ENCODE peak calls at places on chromosome 9, in nine cellular contexts. B is effector memory CD4-positive, alpha-beta T cell; J is stomach; D is CD8-positive, alpha-beta T cell; Y is GM23248; A is SK-N-SH; C is CD4-positive, CD25-positive, alpha-beta regulatory T cell; L is transverse colon; I is aorta. W is an unnamed sample. For H3K9me3, the result is how much of the 10 kb centered on the place peaks cover.

GRCh38 chr9:115733318-115733717 is 420.3 kb upstream of the PAPPA start:
- DNase-seq in B (no peak), J (no peak), D (no peak), Y (peak), A (no peak), C (no peak), L (no peak), I (no peak), W (no peak)

GRCh38 chr9:134217431-134218210 is 53.3 kb upstream of the RNU6ATAC start:
- DNase-seq in B (no peak), J (no peak), D (no peak), Y (no peak), A (peak), C (peak), L (no peak), I (peak), W (no peak)

GRCh38 chr9:134458111-134458845 is 132.0 kb downstream of the RXRA start:
- DNase-seq in B (no peak), J (no peak), D (no peak), Y (peak), A (no peak), C (no peak), L (no peak), I (peak), W (no peak)

GRCh38 chr9:125540497-125540896 is 166.5 kb downstream of the MAPKAP1 start:
- DNase-seq in B (no peak), J (no peak), D (no peak), Y (peak), A (no peak), C (no peak), L (no peak), I (no peak), W (no peak)

GRCh38 chr9:76519027-76519835 is 60.2 kb downstream of the GCNT1 start:
- DNase-seq in B (no peak), J (no peak), D (no peak), Y (no peak), A (no peak), C (no peak), L (no peak), I (no peak), W (no peak)

GRCh38 chr9:114138537-114138936 is 16.8 kb upstream of the COL27A1 start:
- DNase-seq in B (no peak), J (no peak), D (no peak), Y (peak), A (no peak), C (no peak), L (no peak), I (peak), W (no peak)

GRCh38 chr9:111944467-111944866 is 47.9 kb downstream of the UGCG start:
- DNase-seq in B (no peak), J (no peak), D (no peak), Y (peak), A (no peak), C (no peak), L (no peak), I (no peak), W (no peak)

GRCh38 chr9:129918296-129918950 is 83.2 kb downstream of the USP20 start:
- DNase-seq in B (no peak), J (no peak), D (no peak), Y (no peak), A (no peak), C (no peak), L (no peak), I (no peak), W (no peak)

GRCh38 chr9:112361602-112362001 is 18.3 kb upstream of the HSDL2 start:
- DNase-seq in B (no peak), J (no peak), D (peak), Y (peak), A (peak), C (peak), L (no peak), I (no peak), W (peak)

GRCh38 chr9:134059188-134059641 is 8.6 kb downstream of the BRD3 start:
- DNase-seq in B (no peak), J (peak), D (peak), Y (no peak), A (peak), C (no peak), L (peak), I (peak), W (no peak)

GRCh38 chr9:111483419-111483861 is 743 bp downstream of the ECPAS start:
- DNase-seq in B (peak), J (no peak), D (peak), Y (peak), A (peak), C (peak), L (peak), I (peak), W (no peak)

GRCh38 chr9:129954868-129955550 is 88.0 kb downstream of the FNBP1 start:
- DNase-seq in B (no peak), J (no peak), D (no peak), Y (peak), A (no peak), C (no peak), L (no peak), I (no peak), W (no peak)

GRCh38 chr9:131264231-131264630 is 12.1 kb downstream of the FAM78A start:
- DNase-seq in B (no peak), J (no peak), D (peak), Y (no peak), A (peak), C (no peak), L (no peak), I (no peak), W (peak)

GRCh38 chr9:12880406-12881016 is 105.7 kb downstream of the LURAP1L start:
- DNase-seq in B (no peak), J (no peak), D (no peak), Y (peak), A (peak), C (no peak), L (no peak), I (no peak), W (no peak)

GRCh38 chr9:86322973-86323644 is 31.1 kb downstream of the TUT7 start:
- DNase-seq in B (no peak), J (no peak), D (no peak), Y (peak), A (no peak), C (no peak), L (no peak), I (no peak), W (no peak)

GRCh38 chr9:19232117-19232829 is 1.8 kb downstream of the DENND4C start:
- DNase-seq in B (no peak), J (no peak), D (no peak), Y (peak), A (no peak), C (peak), L (no peak), I (no peak), W (no peak)

GRCh38 chr9:33858346-33858869 is 41.4 kb downstream of the UBE2R2 start:
- DNase-seq in B (no peak), J (no peak), D (no peak), Y (peak), A (no peak), C (no peak), L (no peak), I (no peak), W (no peak)

DNA sequence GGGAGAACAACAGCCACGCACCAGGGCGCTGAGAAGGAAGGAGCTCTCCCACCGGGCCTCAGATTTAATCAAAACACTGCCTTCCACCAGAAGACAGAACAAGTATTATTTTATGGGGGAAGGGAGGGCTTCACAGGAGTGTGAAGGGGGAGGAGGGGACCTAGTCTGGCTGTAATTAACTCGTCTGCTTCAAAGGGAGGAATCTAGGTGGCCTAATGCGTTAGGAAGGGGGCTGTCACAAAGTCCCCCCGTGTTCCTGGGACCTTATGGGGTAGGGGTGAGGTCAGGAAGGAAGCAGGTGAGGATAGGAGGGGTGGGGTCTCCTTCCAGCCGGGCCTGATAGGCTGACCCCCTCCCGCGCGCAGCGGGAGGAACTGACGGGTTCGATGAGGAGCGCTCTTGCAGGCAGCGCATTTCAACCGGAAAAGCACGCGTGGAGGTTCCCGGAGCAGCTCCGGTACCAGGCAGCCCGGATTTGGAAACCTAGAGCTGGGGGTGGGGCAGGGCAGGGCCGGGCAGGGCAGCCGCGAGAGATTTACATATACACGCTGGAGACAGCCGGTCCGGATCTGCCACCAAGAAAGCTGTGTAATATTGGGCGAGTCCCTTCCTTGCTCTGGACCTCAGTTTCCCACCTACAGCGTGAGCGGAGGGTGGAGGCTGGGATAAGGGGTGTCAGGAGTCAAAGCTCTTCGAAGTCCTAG is 2.0 kb downstream of the SHB start:
- DNase-seq in B (no peak), J (peak), D (peak), Y (peak), A (no peak), C (peak), L (peak), I (peak), W (peak)
- H3K27ac ChIP-seq in B (no peak), J (peak), D (no peak), Y (peak), A (peak), C (no peak), L (peak), I (peak), W (no peak)

GRCh38 chr9:93270976-93271375 is 87.0 kb downstream of the WNK2 start:
- DNase-seq in B (no peak), J (peak), D (no peak), Y (no peak), A (no peak), C (peak), L (no peak), I (no peak), W (no peak)
- H3K9me3 ChIP-seq in B (under half), J (under half), D (under half), Y (under half), A (under half), C (under half), L (under half), I (under half), W (under half)

DNA sequence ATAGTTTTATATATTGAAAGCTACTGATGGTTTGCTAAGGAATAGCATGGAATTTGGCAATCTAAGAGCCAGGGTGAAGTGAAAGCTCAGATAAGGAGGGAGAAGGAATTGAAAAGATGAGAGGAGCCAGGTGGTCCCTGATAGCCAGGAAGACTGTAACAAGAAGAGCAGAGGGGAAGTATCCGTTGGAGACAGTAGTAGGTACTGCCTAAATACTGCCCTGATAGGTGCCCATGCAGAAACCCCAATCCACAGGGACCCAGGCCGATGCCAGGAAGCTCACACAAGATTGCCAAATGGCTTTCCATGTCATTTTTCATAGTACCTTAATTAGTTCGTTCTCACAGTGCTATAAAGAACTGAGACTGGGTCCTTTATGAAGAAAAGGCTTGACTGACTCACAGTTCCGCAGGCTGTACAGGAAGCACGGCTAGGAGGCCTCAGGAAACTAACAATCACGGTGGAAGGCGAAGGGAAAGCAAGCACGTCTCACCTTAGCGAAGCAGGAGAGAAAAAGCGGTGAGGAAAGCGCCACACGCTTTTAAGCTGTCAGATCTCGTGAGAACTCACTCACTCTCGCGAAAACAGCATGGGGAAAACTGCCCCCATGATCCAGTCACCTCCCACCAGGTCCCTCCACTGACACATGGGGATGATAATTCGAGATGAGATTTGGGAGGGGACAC is 13.0 kb downstream of the ACTL7B start:
- DNase-seq in B (no peak), J (no peak), D (no peak), Y (no peak), A (no peak), C (peak), L (no peak), I (no peak), W (no peak)
- H3K4me3 ChIP-seq in B (no peak), J (no peak), D (no peak), Y (no peak), A (no peak), C (no peak), L (no peak), I (no peak), W (peak)

GRCh38 chr9:14304242-14304641 is 9.7 kb downstream of the NFIB start:
- DNase-seq in B (no peak), J (no peak), D (no peak), Y (no peak), A (no peak), C (no peak), L (no peak), I (no peak), W (no peak)
- H3K27ac ChIP-seq in B (no peak), J (no peak), D (no peak), Y (no peak), A (no peak), C (no peak), L (no peak), I (no peak), W (no peak)

GRCh38 chr9:8430945-8431344 is 631.4 kb upstream of the DMAC1 start:
- DNase-seq in B (no peak), J (no peak), D (no peak), Y (no peak), A (no peak), C (peak), L (no peak), I (no peak), W (no peak)

GRCh38 chr9:8428389-8428788 is 628.8 kb upstream of the DMAC1 start:
- DNase-seq in B (no peak), J (no peak), D (no peak), Y (no peak), A (no peak), C (peak), L (no peak), I (no peak), W (no peak)

GRCh38 chr9:8429157-8429556 is 629.6 kb upstream of the DMAC1 start:
- DNase-seq in B (no peak), J (no peak), D (no peak), Y (no peak), A (no peak), C (peak), L (no peak), I (no peak), W (no peak)

GRCh38 chr9:8431505-8431904 is 631.9 kb upstream of the DMAC1 start:
- DNase-seq in B (no peak), J (no peak), D (no peak), Y (no peak), A (no peak), C (no peak), L (no peak), I (no peak), W (no peak)

DNA sequence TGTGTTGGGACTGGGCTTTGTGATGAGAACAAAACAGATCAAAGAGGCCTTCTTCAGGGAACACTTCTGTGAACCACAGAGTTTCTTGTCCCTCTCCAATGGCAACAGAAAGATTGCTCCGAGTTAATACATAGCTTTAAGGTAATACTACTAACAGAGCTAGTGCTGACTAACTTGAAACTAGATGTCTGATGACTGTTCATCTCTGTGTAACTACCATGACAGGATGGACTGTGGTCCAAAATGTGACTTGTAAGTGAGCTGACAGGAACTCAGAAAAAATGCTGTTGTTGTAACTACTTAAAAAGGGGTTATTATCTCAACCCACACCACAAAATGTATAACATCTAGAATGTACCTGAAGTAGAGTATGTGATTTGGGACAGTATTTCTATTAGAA is 630.2 kb upstream of the DMAC1 start:
- DNase-seq in B (no peak), J (no peak), D (no peak), Y (no peak), A (no peak), C (peak), L (no peak), I (no peak), W (no peak)
- H3K9me3 ChIP-seq in B (under half), J (under half), D (under half), Y (under half), A (under half), C (under half), L (under half), I (under half), W (under half)